ENCODE peak calls at places on chromosome 21, in five cellular contexts. O, U, S, G and A are unnamed samples.

GRCh38 chr21:42833439-42833815 is 45.9 kb downstream of the WDR4 start:
- DNase-seq in O (peak), U (peak), S (peak), G (peak), A (no peak)

GRCh38 chr21:44420416-44421205 is 34.7 kb upstream of the LRRC3 start:
- DNase-seq in O (no peak), U (no peak), S (no peak), G (no peak), A (no peak)

GRCh38 chr21:37793660-37794059 is 122.6 kb downstream of the KCNJ6 start:
- DNase-seq in O (no peak), U (peak), S (no peak), G (no peak), A (peak)

GRCh38 chr21:41602511-41602910 is 94.6 kb upstream of the TMPRSS2 start:
- DNase-seq in O (no peak), U (no peak), S (no peak), G (no peak), A (no peak)

GRCh38 chr21:26964379-26964778 is 2.5 kb downstream of the ADAMTS5 start:
- DNase-seq in O (no peak), U (no peak), S (no peak), G (no peak), A (peak)

GRCh38 chr21:44581158-44581557 is 754 bp upstream of the KRTAP10-5 start:
- DNase-seq in O (no peak), U (no peak), S (no peak), G (no peak), A (no peak)

GRCh38 chr21:43611598-43612369 is 47.5 kb downstream of the HSF2BP start:
- DNase-seq in O (peak), U (peak), S (peak), G (peak), A (peak)

GRCh38 chr21:16304189-16304588 is 574.4 kb downstream of the USP25 start:
- DNase-seq in O (no peak), U (no peak), S (no peak), G (no peak), A (no peak)

GRCh38 chr21:23578027-23578426 is 2029.3 kb downstream of the MRPL39 start:
- DNase-seq in O (no peak), U (no peak), S (no peak), G (no peak), A (no peak)

GRCh38 chr21:40130476-40130875 is 263.2 kb downstream of the PCP4 start:
- DNase-seq in O (no peak), U (no peak), S (no peak), G (no peak), A (no peak)

GRCh38 chr21:41045534-41046268 is 122.3 kb upstream of the BACE2 start:
- DNase-seq in O (no peak), U (no peak), S (peak), G (no peak), A (no peak)

GRCh38 chr21:42850866-42851391 is 28.4 kb downstream of the WDR4 start:
- DNase-seq in O (peak), U (no peak), S (peak), G (no peak), A (peak)

GRCh38 chr21:43367296-43367695 is 59.6 kb downstream of the SIK1 start:
- DNase-seq in O (no peak), U (no peak), S (no peak), G (no peak), A (no peak)

GRCh38 chr21:26077523-26077922 is 93.0 kb downstream of the APP start:
- DNase-seq in O (no peak), U (no peak), S (no peak), G (no peak), A (no peak)

GRCh38 chr21:17476006-17476405 is 36.8 kb upstream of the CXADR start:
- DNase-seq in O (peak), U (peak), S (no peak), G (no peak), A (no peak)

GRCh38 chr21:42833859-42834729 is 45.2 kb downstream of the WDR4 start:
- DNase-seq in O (no peak), U (no peak), S (no peak), G (no peak), A (no peak)

GRCh38 chr21:19950347-19950746 is 1047.9 kb upstream of the NCAM2 start:
- DNase-seq in O (no peak), U (no peak), S (no peak), G (no peak), A (no peak)

GRCh38 chr21:40615503-40616376 is 231.2 kb downstream of the DSCAM start:
- DNase-seq in O (no peak), U (no peak), S (no peak), G (no peak), A (no peak)

GRCh38 chr21:26842300-26842699 is 2.9 kb downstream of the ADAMTS1 start:
- DNase-seq in O (no peak), U (no peak), S (peak), G (no peak), A (peak)

GRCh38 chr21:24123785-24124184 is 1483.5 kb downstream of the MRPL39 start:
- DNase-seq in O (no peak), U (no peak), S (peak), G (no peak), A (no peak)

GRCh38 chr21:17467829-17468228 is 45.0 kb upstream of the CXADR start:
- DNase-seq in O (no peak), U (no peak), S (no peak), G (no peak), A (no peak)

GRCh38 chr21:41180752-41181151 is 12.8 kb downstream of the BACE2 start:
- DNase-seq in O (no peak), U (no peak), S (no peak), G (no peak), A (no peak)

GRCh38 chr21:25952306-25952705 is 217.5 kb downstream of the GABPA start:
- DNase-seq in O (no peak), U (no peak), S (no peak), G (no peak), A (no peak)

GRCh38 chr21:43827015-43827611 is 37.7 kb downstream of the RRP1 start:
- DNase-seq in O (no peak), U (no peak), S (peak), G (peak), A (peak)

GRCh38 chr21:43302769-43303168 is 124.2 kb downstream of the SIK1 start:
- DNase-seq in O (no peak), U (no peak), S (no peak), G (no peak), A (no peak)

GRCh38 chr21:25080706-25081495 is 526.4 kb downstream of the MRPL39 start:
- DNase-seq in O (no peak), U (no peak), S (no peak), G (no peak), A (peak)

GRCh38 chr21:44455524-44456206 is 355 bp downstream of the LRRC3 start:
- DNase-seq in O (no peak), U (no peak), S (peak), G (no peak), A (peak)

GRCh38 chr21:19713324-19713723 is 1284.9 kb upstream of the NCAM2 start:
- DNase-seq in O (no peak), U (no peak), S (no peak), G (no peak), A (no peak)

GRCh38 chr21:31254131-31254530 is 89.9 kb downstream of the TIAM1 start:
- DNase-seq in O (no peak), U (no peak), S (no peak), G (no peak), A (no peak)
- TF ChIP-seq EZH2phosphoT487 in O (no peak), U (no peak), S (no peak), G (no peak), A (no peak)

GRCh38 chr21:35138665-35139381 is 89.7 kb upstream of the RUNX1 start:
- DNase-seq in O (peak), U (no peak), S (peak), G (peak), A (peak)

GRCh38 chr21:35139382-35139715 is 90.2 kb upstream of the RUNX1 start:
- DNase-seq in O (no peak), U (no peak), S (no peak), G (no peak), A (no peak)

GRCh38 chr21:35136106-35136505 is 87.0 kb upstream of the RUNX1 start:
- DNase-seq in O (no peak), U (no peak), S (no peak), G (no peak), A (no peak)

GRCh38 chr21:35136586-35137254 is 87.6 kb upstream of the RUNX1 start:
- DNase-seq in O (no peak), U (no peak), S (peak), G (peak), A (peak)

GRCh38 chr21:35134299-35134698 is 85.2 kb upstream of the RUNX1 start:
- DNase-seq in O (no peak), U (no peak), S (no peak), G (no peak), A (no peak)
- H3K27ac ChIP-seq in O (no peak), U (no peak), S (no peak), G (no peak), A (no peak)

GRCh38 chr21:36400719-36401118 is 15.5 kb downstream of the CHAF1B start:
- DNase-seq in O (no peak), U (no peak), S (no peak), G (no peak), A (no peak)

GRCh38 chr21:36396314-36396713 is 11.1 kb downstream of the CHAF1B start:
- DNase-seq in O (no peak), U (no peak), S (no peak), G (no peak), A (no peak)

GRCh38 chr21:36396971-36397370 is 11.8 kb downstream of the CHAF1B start:
- DNase-seq in O (no peak), U (no peak), S (no peak), G (no peak), A (no peak)

GRCh38 chr21:36397606-36398005 is 12.4 kb downstream of the CHAF1B start:
- DNase-seq in O (no peak), U (no peak), S (no peak), G (no peak), A (no peak)

GRCh38 chr21:36395353-36396111 is 10.3 kb downstream of the CHAF1B start:
- DNase-seq in O (no peak), U (no peak), S (no peak), G (no peak), A (no peak)
- TF ChIP-seq EZH2phosphoT487 in O (no peak), U (no peak), S (no peak), G (no peak), A (no peak)

GRCh38 chr21:29233611-29234540 is 64.8 kb upstream of the BACH1 start:
- DNase-seq in O (peak), U (peak), S (no peak), G (no peak), A (no peak)
- H3K27ac ChIP-seq in O (no peak), U (peak), S (no peak), G (no peak), A (no peak)

DNA sequence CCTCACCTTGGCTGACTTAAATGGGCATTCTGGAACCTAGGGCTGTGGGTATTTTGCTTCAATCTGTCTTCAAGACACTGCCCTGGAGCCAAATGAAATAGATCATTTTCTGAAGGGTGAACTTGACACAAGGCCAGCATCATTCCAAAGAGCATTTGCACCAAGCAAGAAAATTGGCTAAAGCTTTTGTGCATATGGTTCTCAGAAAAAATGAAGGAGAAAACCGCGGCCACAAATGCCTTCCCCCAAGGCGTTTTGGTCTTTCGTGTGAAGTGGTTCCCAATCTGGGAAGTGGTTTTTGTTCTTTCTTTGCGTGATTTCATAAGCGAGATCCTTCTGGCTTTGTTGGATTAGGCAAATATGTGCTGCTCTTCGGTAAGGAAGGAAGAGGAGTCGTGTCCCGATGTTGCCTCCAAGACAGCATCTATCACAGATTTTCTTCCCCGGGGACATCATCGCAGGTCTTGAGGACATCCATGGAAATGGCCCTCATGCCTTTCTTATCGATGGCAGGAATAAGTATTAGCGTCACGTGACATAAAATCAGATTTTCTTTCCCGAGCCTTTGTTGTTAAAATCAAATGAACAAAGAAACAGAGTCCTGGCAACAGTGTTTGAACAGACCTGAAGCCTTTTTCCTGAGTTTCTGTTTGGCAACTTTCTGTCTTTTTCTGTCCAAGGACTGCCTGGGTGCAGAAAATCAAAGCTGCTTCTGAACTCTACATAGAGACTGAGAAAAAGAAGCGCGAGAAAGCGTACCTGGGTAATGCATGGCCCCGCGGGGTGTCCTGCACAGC is 31.0 kb downstream of the ATP5PO start:
- DNase-seq in O (no peak), U (no peak), S (no peak), G (no peak), A (peak)
- TF ChIP-seq EZH2phosphoT487 in O (no peak), U (no peak), S (no peak), G (no peak), A (no peak)

DNA sequence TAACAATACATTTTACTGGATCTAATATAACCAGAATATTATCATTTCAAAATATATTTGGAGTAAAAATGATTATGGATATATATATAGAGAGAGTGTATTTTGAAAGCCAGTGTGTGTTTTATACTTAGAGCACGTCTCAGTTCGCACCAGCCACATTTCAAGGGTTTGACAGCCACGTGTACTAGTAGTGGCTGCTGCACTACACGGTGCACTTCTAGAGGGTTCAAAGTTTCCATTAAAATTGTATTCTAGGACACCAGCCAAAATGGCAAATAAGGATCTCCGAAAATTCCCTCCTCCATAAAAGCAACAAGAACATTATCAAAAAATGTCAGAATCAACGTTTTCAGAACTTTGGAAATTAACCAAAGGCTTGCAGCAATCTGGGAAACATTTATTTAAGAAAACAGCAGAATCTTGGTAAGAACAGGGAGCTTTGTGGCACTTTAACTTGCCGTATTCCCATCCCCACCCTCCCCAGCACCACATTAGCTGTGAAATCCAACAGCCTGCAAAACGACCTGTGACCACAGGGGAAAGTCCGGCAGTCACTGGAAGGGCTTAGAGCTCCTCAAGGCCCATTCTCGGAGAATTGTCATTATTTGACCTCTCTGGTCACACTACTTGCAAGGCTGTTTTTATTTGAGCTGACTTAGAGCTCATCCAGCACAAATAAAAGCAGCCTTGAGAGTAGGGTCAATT is 33.5 kb upstream of the MRPS6 start:
- DNase-seq in O (no peak), U (no peak), S (no peak), G (no peak), A (no peak)
- H3K27ac ChIP-seq in O (no peak), U (no peak), S (no peak), G (no peak), A (no peak)

GRCh38 chr21:33443174-33443573 is 36.6 kb downstream of the TMEM50B start:
- DNase-seq in O (no peak), U (no peak), S (no peak), G (no peak), A (no peak)

GRCh38 chr21:33437140-33437539 is 33.9 kb downstream of the IFNGR2 start:
- DNase-seq in O (no peak), U (no peak), S (no peak), G (no peak), A (no peak)

GRCh38 chr21:33444499-33444898 is 35.3 kb downstream of the TMEM50B start:
- DNase-seq in O (no peak), U (no peak), S (no peak), G (no peak), A (no peak)

DNA sequence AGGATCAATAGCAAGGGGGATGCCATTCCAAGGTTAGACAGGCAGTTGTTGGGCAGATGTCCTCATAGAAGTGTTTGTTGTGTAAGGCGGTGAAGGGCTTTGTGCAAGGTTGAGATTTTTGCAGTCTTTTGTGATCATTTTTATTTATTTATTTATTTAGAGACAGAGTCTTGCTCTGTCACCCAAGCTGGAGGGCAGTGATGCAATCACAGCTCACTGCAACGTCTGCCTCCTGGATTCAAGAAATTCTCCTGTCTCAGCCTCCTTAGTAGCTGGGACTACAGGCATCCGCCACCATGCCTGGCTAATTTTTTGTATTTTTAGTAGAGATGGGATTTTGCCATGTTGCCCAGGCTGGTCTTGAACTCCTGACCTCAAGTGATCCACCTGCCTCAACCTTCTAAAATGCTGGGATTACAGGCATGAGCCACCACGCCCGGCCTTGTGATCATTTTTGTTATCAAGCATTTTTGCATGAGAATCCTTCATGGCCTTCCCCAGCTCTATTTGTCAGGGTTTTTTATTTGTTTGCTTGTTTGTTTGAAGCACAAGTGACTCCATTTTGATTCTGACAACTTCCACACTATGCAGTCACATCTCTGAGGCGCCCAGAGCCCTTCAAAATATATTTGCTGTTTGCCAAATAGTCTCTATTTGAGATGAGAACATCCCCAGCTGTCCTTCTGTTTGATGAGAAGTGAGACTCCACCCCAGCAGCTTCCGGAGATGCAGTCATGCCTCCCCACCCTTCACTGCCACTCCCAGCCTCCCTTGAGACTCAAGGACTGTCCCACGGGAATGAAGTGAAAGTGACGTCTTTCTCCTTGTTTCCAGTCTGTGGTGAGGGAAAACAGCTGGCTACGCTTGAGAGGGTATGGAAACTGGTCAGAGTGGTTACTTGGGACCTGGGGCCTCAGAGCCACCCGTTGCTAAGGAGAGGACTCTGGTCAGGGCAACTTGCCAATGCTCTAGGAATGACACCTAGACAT is 38.0 kb downstream of the TMEM50B start:
- DNase-seq in O (peak), U (no peak), S (peak), G (no peak), A (peak)
- TF ChIP-seq EZH2phosphoT487 in O (no peak), U (no peak), S (no peak), G (no peak), A (no peak)

GRCh38 chr21:46189959-46190490 is 5.8 kb upstream of the SPATC1L start:
- DNase-seq in O (no peak), U (no peak), S (no peak), G (no peak), A (no peak)
- H3K27ac ChIP-seq in O (no peak), U (no peak), S (no peak), G (no peak), A (no peak)

DNA sequence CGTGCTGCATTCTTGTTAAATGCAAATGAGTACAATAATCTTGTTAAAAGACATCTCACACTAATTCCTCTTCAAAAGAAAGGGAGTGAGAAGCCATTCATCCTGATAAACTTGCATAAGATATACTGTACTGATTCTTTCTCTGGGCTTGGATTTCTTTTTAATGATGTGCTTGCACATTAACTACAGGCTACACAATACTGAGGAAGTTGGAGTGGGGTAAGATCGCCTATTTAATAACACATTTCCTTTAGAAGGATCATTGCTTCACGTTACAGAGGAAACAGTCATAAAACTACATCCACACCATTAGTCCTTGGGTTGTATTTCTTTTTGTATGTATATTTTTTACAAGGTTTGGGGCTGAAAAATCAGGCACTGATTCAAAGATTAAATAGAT is 36.6 kb downstream of the NRIP1 start:
- DNase-seq in O (no peak), U (no peak), S (no peak), G (no peak), A (no peak)
- TF ChIP-seq EZH2phosphoT487 in O (no peak), U (no peak), S (no peak), G (no peak), A (no peak)